ENCODE peak calls at places on chromosome 12, in six cellular contexts. One of them, this sample, is unnamed.

GRCh38 chr12:28872654-28873268 is 276.3 kb upstream of the FAR2 start:
- DNase-seq in tibial artery: no peak
- DNase-seq in pancreas: peak
- DNase-seq in memory B cell: no peak
- DNase-seq in choroid plexus epithelial cell: peak
- DNase-seq in NCI-H2171 treated with DMSO at 0.1 percent for 48 hours: peak
- DNase-seq in this sample: peak

GRCh38 chr12:106248849-106249371 is 1.1 kb upstream of the CKAP4 start:
- DNase-seq in tibial artery: peak
- DNase-seq in pancreas: no peak
- DNase-seq in memory B cell: no peak
- DNase-seq in choroid plexus epithelial cell: peak
- DNase-seq in NCI-H2171 treated with DMSO at 0.1 percent for 48 hours: no peak
- DNase-seq in this sample: peak

GRCh38 chr12:32821293-32822089 is 65.8 kb upstream of the YARS2 start:
- DNase-seq in tibial artery: no peak
- DNase-seq in pancreas: no peak
- DNase-seq in memory B cell: no peak
- DNase-seq in choroid plexus epithelial cell: peak
- DNase-seq in NCI-H2171 treated with DMSO at 0.1 percent for 48 hours: no peak
- DNase-seq in this sample: peak

GRCh38 chr12:109116611-109116949 is 193 bp downstream of the ACACB start:
- DNase-seq in tibial artery: no peak
- DNase-seq in pancreas: no peak
- DNase-seq in memory B cell: no peak
- DNase-seq in choroid plexus epithelial cell: no peak
- DNase-seq in NCI-H2171 treated with DMSO at 0.1 percent for 48 hours: no peak
- DNase-seq in this sample: no peak

GRCh38 chr12:75666980-75667359 is 155.6 kb upstream of the KRR1 start:
- DNase-seq in tibial artery: no peak
- DNase-seq in pancreas: no peak
- DNase-seq in memory B cell: no peak
- DNase-seq in choroid plexus epithelial cell: peak
- DNase-seq in NCI-H2171 treated with DMSO at 0.1 percent for 48 hours: no peak
- DNase-seq in this sample: peak

GRCh38 chr12:46831335-46832083 is 5.7 kb upstream of the SLC38A4 start:
- DNase-seq in tibial artery: no peak
- DNase-seq in pancreas: peak
- DNase-seq in memory B cell: no peak
- DNase-seq in choroid plexus epithelial cell: peak
- DNase-seq in NCI-H2171 treated with DMSO at 0.1 percent for 48 hours: no peak
- DNase-seq in this sample: peak

GRCh38 chr12:21568115-21568514 is 36.5 kb downstream of the GYS2 start:
- DNase-seq in tibial artery: no peak
- DNase-seq in pancreas: no peak
- DNase-seq in memory B cell: no peak
- DNase-seq in choroid plexus epithelial cell: no peak
- DNase-seq in NCI-H2171 treated with DMSO at 0.1 percent for 48 hours: no peak
- DNase-seq in this sample: no peak

GRCh38 chr12:78441737-78442453 is 422.7 kb upstream of the SYT1 start:
- DNase-seq in tibial artery: no peak
- DNase-seq in pancreas: no peak
- DNase-seq in memory B cell: no peak
- DNase-seq in choroid plexus epithelial cell: no peak
- DNase-seq in NCI-H2171 treated with DMSO at 0.1 percent for 48 hours: no peak
- DNase-seq in this sample: peak

GRCh38 chr12:46369095-46369473 is 3.5 kb downstream of the SLC38A2 start:
- DNase-seq in tibial artery: no peak
- DNase-seq in pancreas: no peak
- DNase-seq in memory B cell: no peak
- DNase-seq in choroid plexus epithelial cell: peak
- DNase-seq in NCI-H2171 treated with DMSO at 0.1 percent for 48 hours: no peak
- DNase-seq in this sample: no peak

GRCh38 chr12:101040936-101041335 is 169.1 kb downstream of the SLC5A8 start:
- DNase-seq in tibial artery: no peak
- DNase-seq in pancreas: no peak
- DNase-seq in memory B cell: no peak
- DNase-seq in choroid plexus epithelial cell: no peak
- DNase-seq in NCI-H2171 treated with DMSO at 0.1 percent for 48 hours: no peak
- DNase-seq in this sample: peak

GRCh38 chr12:9786726-9787339 is 26.1 kb upstream of the CD69 start:
- DNase-seq in tibial artery: no peak
- DNase-seq in pancreas: no peak
- DNase-seq in memory B cell: no peak
- DNase-seq in choroid plexus epithelial cell: peak
- DNase-seq in NCI-H2171 treated with DMSO at 0.1 percent for 48 hours: no peak
- DNase-seq in this sample: peak

GRCh38 chr12:57381693-57382220 is 49.1 kb downstream of the R3HDM2 start:
- DNase-seq in tibial artery: no peak
- DNase-seq in pancreas: no peak
- DNase-seq in memory B cell: no peak
- DNase-seq in choroid plexus epithelial cell: peak
- DNase-seq in NCI-H2171 treated with DMSO at 0.1 percent for 48 hours: no peak
- DNase-seq in this sample: no peak

GRCh38 chr12:84034891-84035290 is 877.7 kb downstream of the SLC6A15 start:
- DNase-seq in tibial artery: no peak
- DNase-seq in pancreas: no peak
- DNase-seq in memory B cell: no peak
- DNase-seq in choroid plexus epithelial cell: no peak
- DNase-seq in NCI-H2171 treated with DMSO at 0.1 percent for 48 hours: no peak
- DNase-seq in this sample: peak

GRCh38 chr12:90801776-90802175 is 153.2 kb downstream of the CCER1 start:
- DNase-seq in tibial artery: no peak
- DNase-seq in pancreas: no peak
- DNase-seq in memory B cell: no peak
- DNase-seq in choroid plexus epithelial cell: no peak
- DNase-seq in NCI-H2171 treated with DMSO at 0.1 percent for 48 hours: no peak
- DNase-seq in this sample: peak

GRCh38 chr12:76014007-76014406 is 17.6 kb downstream of the PHLDA1 start:
- DNase-seq in tibial artery: no peak
- DNase-seq in pancreas: no peak
- DNase-seq in memory B cell: no peak
- DNase-seq in choroid plexus epithelial cell: no peak
- DNase-seq in NCI-H2171 treated with DMSO at 0.1 percent for 48 hours: no peak
- DNase-seq in this sample: no peak

GRCh38 chr12:43309845-43310405 is 242.1 kb downstream of the ADAMTS20 start:
- DNase-seq in tibial artery: no peak
- DNase-seq in pancreas: no peak
- DNase-seq in memory B cell: no peak
- DNase-seq in choroid plexus epithelial cell: peak
- DNase-seq in NCI-H2171 treated with DMSO at 0.1 percent for 48 hours: no peak
- DNase-seq in this sample: peak

GRCh38 chr12:41277019-41277770 is 89.1 kb downstream of the PDZRN4 start:
- DNase-seq in tibial artery: no peak
- DNase-seq in pancreas: no peak
- DNase-seq in memory B cell: peak
- DNase-seq in choroid plexus epithelial cell: peak
- DNase-seq in NCI-H2171 treated with DMSO at 0.1 percent for 48 hours: peak
- DNase-seq in this sample: peak

GRCh38 chr12:128551266-128552025 is 272.3 kb downstream of the SLC15A4 start:
- DNase-seq in tibial artery: no peak
- DNase-seq in pancreas: no peak
- DNase-seq in memory B cell: no peak
- DNase-seq in choroid plexus epithelial cell: no peak
- DNase-seq in NCI-H2171 treated with DMSO at 0.1 percent for 48 hours: peak
- DNase-seq in this sample: no peak

GRCh38 chr12:52486166-52487105 is 6.6 kb downstream of the KRT6A start:
- DNase-seq in tibial artery: no peak
- DNase-seq in pancreas: no peak
- DNase-seq in memory B cell: no peak
- DNase-seq in choroid plexus epithelial cell: no peak
- DNase-seq in NCI-H2171 treated with DMSO at 0.1 percent for 48 hours: no peak
- DNase-seq in this sample: no peak

GRCh38 chr12:27530157-27530922 is 6.3 kb downstream of the PPFIBP1 start:
- DNase-seq in tibial artery: no peak
- DNase-seq in pancreas: no peak
- DNase-seq in memory B cell: no peak
- DNase-seq in choroid plexus epithelial cell: peak
- DNase-seq in NCI-H2171 treated with DMSO at 0.1 percent for 48 hours: no peak
- DNase-seq in this sample: no peak

GRCh38 chr12:67276469-67276868 is 7.3 kb downstream of the CAND1 start:
- DNase-seq in tibial artery: no peak
- DNase-seq in pancreas: no peak
- DNase-seq in memory B cell: no peak
- DNase-seq in choroid plexus epithelial cell: peak
- DNase-seq in NCI-H2171 treated with DMSO at 0.1 percent for 48 hours: no peak
- DNase-seq in this sample: peak

GRCh38 chr12:121776190-121777098 is 17.0 kb downstream of the RHOF start:
- DNase-seq in tibial artery: peak
- DNase-seq in pancreas: peak
- DNase-seq in memory B cell: peak
- DNase-seq in choroid plexus epithelial cell: peak
- DNase-seq in NCI-H2171 treated with DMSO at 0.1 percent for 48 hours: no peak
- DNase-seq in this sample: peak

GRCh38 chr12:57727758-57728395 is 10.7 kb downstream of the AGAP2 start:
- DNase-seq in tibial artery: no peak
- DNase-seq in pancreas: no peak
- DNase-seq in memory B cell: no peak
- DNase-seq in choroid plexus epithelial cell: no peak
- DNase-seq in NCI-H2171 treated with DMSO at 0.1 percent for 48 hours: no peak
- DNase-seq in this sample: no peak

GRCh38 chr12:114665411-114666181 is 18.4 kb downstream of the TBX3 start:
- DNase-seq in tibial artery: no peak
- DNase-seq in pancreas: no peak
- DNase-seq in memory B cell: no peak
- DNase-seq in choroid plexus epithelial cell: no peak
- DNase-seq in NCI-H2171 treated with DMSO at 0.1 percent for 48 hours: no peak
- DNase-seq in this sample: peak

GRCh38 chr12:58728397-58728796 is 191.9 kb downstream of the LRIG3 start:
- DNase-seq in tibial artery: no peak
- DNase-seq in pancreas: no peak
- DNase-seq in memory B cell: no peak
- DNase-seq in choroid plexus epithelial cell: peak
- DNase-seq in NCI-H2171 treated with DMSO at 0.1 percent for 48 hours: no peak
- DNase-seq in this sample: peak

GRCh38 chr12:79300199-79300568 is 390.6 kb downstream of the PAWR start:
- DNase-seq in tibial artery: no peak
- DNase-seq in pancreas: no peak
- DNase-seq in memory B cell: no peak
- DNase-seq in choroid plexus epithelial cell: peak
- DNase-seq in NCI-H2171 treated with DMSO at 0.1 percent for 48 hours: no peak
- DNase-seq in this sample: peak

GRCh38 chr12:12097821-12098688 is 27.3 kb downstream of the BCL2L14 start:
- DNase-seq in tibial artery: no peak
- DNase-seq in pancreas: no peak
- DNase-seq in memory B cell: no peak
- DNase-seq in choroid plexus epithelial cell: no peak
- DNase-seq in NCI-H2171 treated with DMSO at 0.1 percent for 48 hours: no peak
- DNase-seq in this sample: peak

GRCh38 chr12:22738945-22739344 is 114.0 kb downstream of the ETNK1 start:
- DNase-seq in tibial artery: no peak
- DNase-seq in pancreas: no peak
- DNase-seq in memory B cell: no peak
- DNase-seq in choroid plexus epithelial cell: peak
- DNase-seq in NCI-H2171 treated with DMSO at 0.1 percent for 48 hours: no peak
- DNase-seq in this sample: peak

GRCh38 chr12:90855534-90855933 is 99.4 kb downstream of the CCER1 start:
- DNase-seq in tibial artery: no peak
- DNase-seq in pancreas: no peak
- DNase-seq in memory B cell: no peak
- DNase-seq in choroid plexus epithelial cell: no peak
- DNase-seq in NCI-H2171 treated with DMSO at 0.1 percent for 48 hours: no peak
- DNase-seq in this sample: no peak

GRCh38 chr12:92130999-92131398 is 14.6 kb downstream of the BTG1 start:
- DNase-seq in tibial artery: no peak
- DNase-seq in pancreas: no peak
- DNase-seq in memory B cell: no peak
- DNase-seq in choroid plexus epithelial cell: no peak
- DNase-seq in NCI-H2171 treated with DMSO at 0.1 percent for 48 hours: no peak
- DNase-seq in this sample: no peak

GRCh38 chr12:84811291-84811690 is 101.3 kb downstream of the SLC6A15 start:
- DNase-seq in tibial artery: no peak
- DNase-seq in pancreas: no peak
- DNase-seq in memory B cell: no peak
- DNase-seq in choroid plexus epithelial cell: no peak
- DNase-seq in NCI-H2171 treated with DMSO at 0.1 percent for 48 hours: no peak
- DNase-seq in this sample: no peak